ENCODE peak calls at places on chromosome 19, in seven cellular contexts. One of them, this sample, is unnamed.
A peak's percentile ranks its signal among the peaks of the same experiment; 100 is the strongest.

GRCh38 chr19:47109541-47110375 is 3.8 kb downstream of the ZC3H4 start:
- DNase-seq in HCT116: no peak
- DNase-seq in HepG2: no peak
- DNase-seq in K562: peak; percentile 28
- DNase-seq in H1: no peak
- DNase-seq in SK-N-SH: no peak
- DNase-seq in GM12878: no peak
- DNase-seq in this sample: no peak

GRCh38 chr19:10471909-10472308 is 31.2 kb downstream of the KEAP1 start:
- DNase-seq in HCT116: no peak
- DNase-seq in HepG2: peak; percentile 54
- DNase-seq in K562: no peak
- DNase-seq in H1: no peak
- DNase-seq in SK-N-SH: peak; percentile 65
- DNase-seq in GM12878: no peak
- DNase-seq in this sample: peak; percentile 72

GRCh38 chr19:46691948-46692347 is 25.0 kb downstream of the PRKD2 start:
- DNase-seq in HCT116: no peak
- DNase-seq in HepG2: no peak
- DNase-seq in K562: no peak
- DNase-seq in H1: no peak
- DNase-seq in SK-N-SH: no peak
- DNase-seq in GM12878: no peak
- DNase-seq in this sample: no peak

GRCh38 chr19:11453468-11454341 is 18.3 kb downstream of the PRKCSH start:
- DNase-seq in HCT116: no peak
- DNase-seq in HepG2: no peak
- DNase-seq in K562: peak; percentile 70
- DNase-seq in H1: peak; percentile 70
- DNase-seq in SK-N-SH: peak; percentile 86
- DNase-seq in GM12878: no peak
- DNase-seq in this sample: no peak

GRCh38 chr19:6161271-6161850 is 25.9 kb downstream of the ACSBG2 start:
- DNase-seq in HCT116: peak; percentile 98
- DNase-seq in HepG2: peak; percentile 13
- DNase-seq in K562: peak; percentile 92
- DNase-seq in H1: no peak
- DNase-seq in SK-N-SH: peak; percentile 13
- DNase-seq in GM12878: peak; percentile 52
- DNase-seq in this sample: peak; percentile 99

GRCh38 chr19:11361037-11361770 is 6.0 kb downstream of the PLPPR2 start:
- DNase-seq in HCT116: no peak
- DNase-seq in HepG2: no peak
- DNase-seq in K562: peak; percentile 92
- DNase-seq in H1: peak; percentile 100
- DNase-seq in SK-N-SH: peak; percentile 74
- DNase-seq in GM12878: no peak
- DNase-seq in this sample: no peak

GRCh38 chr19:41691268-41691970 is 3.3 kb upstream of the CEACAM7 start:
- DNase-seq in HCT116: no peak
- DNase-seq in HepG2: no peak
- DNase-seq in K562: peak; percentile 64
- DNase-seq in H1: peak; percentile 58
- DNase-seq in SK-N-SH: peak; percentile 67
- DNase-seq in GM12878: no peak
- DNase-seq in this sample: peak; percentile 36

GRCh38 chr19:36972594-36972993 is 56.5 kb downstream of the ZNF568 start:
- DNase-seq in HCT116: no peak
- DNase-seq in HepG2: no peak
- DNase-seq in K562: no peak
- DNase-seq in H1: no peak
- DNase-seq in SK-N-SH: no peak
- DNase-seq in GM12878: no peak
- DNase-seq in this sample: no peak

GRCh38 chr19:15008308-15008707 is 28.6 kb upstream of the SLC1A6 start:
- DNase-seq in HCT116: no peak
- DNase-seq in HepG2: no peak
- DNase-seq in K562: no peak
- DNase-seq in H1: no peak
- DNase-seq in SK-N-SH: no peak
- DNase-seq in GM12878: no peak
- DNase-seq in this sample: no peak

GRCh38 chr19:31152906-31153305 is 196.3 kb downstream of the TSHZ3 start:
- DNase-seq in HCT116: no peak
- DNase-seq in HepG2: no peak
- DNase-seq in K562: no peak
- DNase-seq in H1: no peak
- DNase-seq in SK-N-SH: no peak
- DNase-seq in GM12878: no peak
- DNase-seq in this sample: no peak

GRCh38 chr19:47494729-47495128 is 10.7 kb upstream of the KPTN start:
- DNase-seq in HCT116: no peak
- DNase-seq in HepG2: no peak
- DNase-seq in K562: no peak
- DNase-seq in H1: no peak
- DNase-seq in SK-N-SH: peak; percentile 98
- DNase-seq in GM12878: no peak
- DNase-seq in this sample: no peak

GRCh38 chr19:1015061-1015781 is 5.7 kb downstream of the TMEM259 start:
- DNase-seq in HCT116: no peak
- DNase-seq in HepG2: no peak
- DNase-seq in K562: no peak
- DNase-seq in H1: no peak
- DNase-seq in SK-N-SH: no peak
- DNase-seq in GM12878: no peak
- DNase-seq in this sample: no peak

GRCh38 chr19:40322271-40322610 is 26.0 kb downstream of the C19orf47 start:
- DNase-seq in HCT116: no peak
- DNase-seq in HepG2: no peak
- DNase-seq in K562: no peak
- DNase-seq in H1: no peak
- DNase-seq in SK-N-SH: no peak
- DNase-seq in GM12878: no peak
- DNase-seq in this sample: no peak

GRCh38 chr19:49067554-49067953 is 2.9 kb upstream of the NTF4 start:
- DNase-seq in HCT116: no peak
- DNase-seq in HepG2: no peak
- DNase-seq in K562: no peak
- DNase-seq in H1: no peak
- DNase-seq in SK-N-SH: no peak
- DNase-seq in GM12878: no peak
- DNase-seq in this sample: no peak

GRCh38 chr19:50607874-50608785 is 31.6 kb downstream of the SYT3 start:
- DNase-seq in HCT116: peak; percentile 13
- DNase-seq in HepG2: peak; percentile 31
- DNase-seq in K562: peak; percentile 92
- DNase-seq in H1: peak; percentile 99
- DNase-seq in SK-N-SH: peak; percentile 92
- DNase-seq in GM12878: peak; percentile 15
- DNase-seq in this sample: no peak

GRCh38 chr19:36501973-36502372 is 12.6 kb upstream of the ZNF566 start:
- DNase-seq in HCT116: no peak
- DNase-seq in HepG2: no peak
- DNase-seq in K562: no peak
- DNase-seq in H1: no peak
- DNase-seq in SK-N-SH: no peak
- DNase-seq in GM12878: no peak
- DNase-seq in this sample: no peak

GRCh38 chr19:41893899-41894298 is 10.9 kb downstream of the ARHGEF1 start:
- DNase-seq in HCT116: no peak
- DNase-seq in HepG2: peak; percentile 59
- DNase-seq in K562: no peak
- DNase-seq in H1: no peak
- DNase-seq in SK-N-SH: no peak
- DNase-seq in GM12878: no peak
- DNase-seq in this sample: peak; percentile 47

GRCh38 chr19:30123109-30123508 is 181.1 kb downstream of the URI1 start:
- DNase-seq in HCT116: no peak
- DNase-seq in HepG2: no peak
- DNase-seq in K562: no peak
- DNase-seq in H1: no peak
- DNase-seq in SK-N-SH: no peak
- DNase-seq in GM12878: no peak
- DNase-seq in this sample: no peak

GRCh38 chr19:30122431-30122830 is 180.4 kb downstream of the URI1 start:
- DNase-seq in HCT116: no peak
- DNase-seq in HepG2: no peak
- DNase-seq in K562: no peak
- DNase-seq in H1: no peak
- DNase-seq in SK-N-SH: no peak
- DNase-seq in GM12878: no peak
- DNase-seq in this sample: no peak

GRCh38 chr19:30119180-30119920 is 177.3 kb downstream of the URI1 start:
- DNase-seq in HCT116: no peak
- DNase-seq in HepG2: no peak
- DNase-seq in K562: no peak
- DNase-seq in H1: no peak
- DNase-seq in SK-N-SH: peak; percentile 64
- DNase-seq in GM12878: no peak
- DNase-seq in this sample: no peak

GRCh38 chr19:30118760-30119159 is 176.7 kb downstream of the URI1 start:
- DNase-seq in HCT116: no peak
- DNase-seq in HepG2: no peak
- DNase-seq in K562: no peak
- DNase-seq in H1: no peak
- DNase-seq in SK-N-SH: no peak
- DNase-seq in GM12878: no peak
- DNase-seq in this sample: no peak

DNA sequence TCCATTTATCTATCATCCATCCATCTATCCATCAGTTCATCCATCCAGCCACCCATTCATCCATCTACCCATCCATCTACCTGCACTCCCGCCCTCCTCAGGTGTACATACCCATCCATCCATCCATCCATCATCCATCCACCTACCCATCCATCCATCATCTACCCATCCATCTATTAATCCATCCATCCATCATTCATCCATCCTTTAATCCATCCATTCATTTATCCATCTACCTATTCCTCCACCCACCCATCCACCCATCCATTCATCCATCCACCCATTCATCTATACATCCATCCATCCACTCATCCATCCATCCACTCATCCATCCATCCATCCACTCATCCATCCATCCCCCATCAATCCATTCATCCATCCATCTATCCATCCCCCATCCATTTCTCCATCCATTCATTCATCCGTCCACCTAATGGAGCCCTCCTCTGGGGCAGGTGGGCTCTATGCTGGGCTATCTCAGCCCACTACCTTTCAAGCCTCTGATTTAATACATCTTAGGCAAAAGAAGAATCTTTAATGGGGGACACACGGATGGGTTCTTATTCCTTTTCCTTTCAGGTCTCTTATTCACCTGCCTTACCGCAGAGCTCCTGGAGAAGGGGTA is 178.9 kb downstream of the URI1 start:
- DNase-seq in HCT116: no peak
- DNase-seq in HepG2: no peak
- DNase-seq in K562: no peak
- DNase-seq in H1: no peak
- DNase-seq in SK-N-SH: no peak
- DNase-seq in GM12878: no peak
- DNase-seq in this sample: no peak
- TF ChIP-seq JUND in HCT116: no peak
- TF ChIP-seq JUND in HepG2: no peak
- TF ChIP-seq JUND in K562: no peak
- TF ChIP-seq JUND in H1: no peak
- TF ChIP-seq JUND in SK-N-SH: no peak
- TF ChIP-seq JUND in GM12878: no peak
- TF ChIP-seq JUND in this sample: no peak

GRCh38 chr19:13408889-13409518 is 97.3 kb downstream of the CACNA1A start:
- DNase-seq in HCT116: no peak
- DNase-seq in HepG2: no peak
- DNase-seq in K562: no peak
- DNase-seq in H1: no peak
- DNase-seq in SK-N-SH: no peak
- DNase-seq in GM12878: no peak
- DNase-seq in this sample: no peak
- TF ChIP-seq JUND in HCT116: no peak
- TF ChIP-seq JUND in HepG2: no peak
- TF ChIP-seq JUND in K562: no peak
- TF ChIP-seq JUND in H1: no peak
- TF ChIP-seq JUND in SK-N-SH: no peak
- TF ChIP-seq JUND in GM12878: no peak
- TF ChIP-seq JUND in this sample: no peak

GRCh38 chr19:8358948-8359347 is 5.0 kb upstream of the ANGPTL4 start:
- DNase-seq in HCT116: no peak
- DNase-seq in HepG2: no peak
- DNase-seq in K562: no peak
- DNase-seq in H1: no peak
- DNase-seq in SK-N-SH: no peak
- DNase-seq in GM12878: no peak
- DNase-seq in this sample: no peak

GRCh38 chr19:8360196-8360595 is 3.8 kb upstream of the ANGPTL4 start:
- DNase-seq in HCT116: no peak
- DNase-seq in HepG2: no peak
- DNase-seq in K562: no peak
- DNase-seq in H1: no peak
- DNase-seq in SK-N-SH: no peak
- DNase-seq in GM12878: no peak
- DNase-seq in this sample: no peak

GRCh38 chr19:8366121-8366581 is 2.2 kb downstream of the ANGPTL4 start:
- DNase-seq in HCT116: no peak
- DNase-seq in HepG2: no peak
- DNase-seq in K562: peak; percentile 13
- DNase-seq in H1: no peak
- DNase-seq in SK-N-SH: no peak
- DNase-seq in GM12878: no peak
- DNase-seq in this sample: no peak

GRCh38 chr19:8363803-8364771 is at the start of gene ANGPTL4:
- DNase-seq in HCT116: peak; percentile 63
- DNase-seq in HepG2: no peak
- DNase-seq in K562: peak; percentile 76
- DNase-seq in H1: peak; percentile 85
- DNase-seq in SK-N-SH: peak; percentile 86
- DNase-seq in GM12878: no peak
- DNase-seq in this sample: peak; percentile 83

GRCh38 chr19:8361921-8362793 is 1.8 kb upstream of the ANGPTL4 start:
- DNase-seq in HCT116: peak; percentile 95
- DNase-seq in HepG2: peak; percentile 83
- DNase-seq in K562: no peak
- DNase-seq in H1: no peak
- DNase-seq in SK-N-SH: peak; percentile 84
- DNase-seq in GM12878: no peak
- DNase-seq in this sample: peak; percentile 97
- TF ChIP-seq JUND in HCT116: peak; percentile 77
- TF ChIP-seq JUND in HepG2: no peak
- TF ChIP-seq JUND in K562: no peak
- TF ChIP-seq JUND in H1: no peak
- TF ChIP-seq JUND in SK-N-SH: peak; percentile 90
- TF ChIP-seq JUND in GM12878: no peak
- TF ChIP-seq JUND in this sample: peak; percentile 31

DNA sequence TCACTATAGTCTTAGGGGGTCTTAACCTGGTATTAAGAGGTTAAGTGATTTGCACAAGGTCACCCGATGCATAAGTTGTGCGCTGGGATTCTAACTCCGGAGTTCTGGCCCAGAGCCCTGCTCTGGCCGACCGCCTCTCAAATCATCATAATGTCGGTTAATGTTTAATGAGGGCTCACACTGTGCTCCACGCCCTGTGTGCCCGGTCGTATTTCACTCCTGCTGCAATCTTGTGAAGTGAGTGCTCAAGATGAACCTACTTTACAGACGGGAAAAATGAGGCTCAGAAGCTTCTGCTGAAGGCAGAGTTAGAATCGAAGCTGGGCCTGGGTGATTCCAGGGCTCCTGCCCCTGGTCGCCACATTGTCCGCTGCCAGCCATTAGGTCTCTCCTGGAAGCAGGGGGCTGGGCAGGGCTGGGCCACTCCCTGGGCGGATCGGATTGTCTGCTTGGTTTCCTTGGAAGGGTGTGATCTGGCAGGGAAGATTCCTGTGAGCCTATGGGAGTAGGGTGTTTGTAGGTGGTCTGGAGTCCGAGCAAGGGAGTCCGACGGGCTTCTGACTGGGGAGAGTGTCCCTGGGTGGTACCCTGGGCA is 1.1 kb downstream of the PAK4 start:
- DNase-seq in HCT116: no peak
- DNase-seq in HepG2: peak; percentile 89
- DNase-seq in K562: no peak
- DNase-seq in H1: no peak
- DNase-seq in SK-N-SH: no peak
- DNase-seq in GM12878: no peak
- DNase-seq in this sample: no peak
- TF ChIP-seq JUND in HCT116: no peak
- TF ChIP-seq JUND in HepG2: no peak
- TF ChIP-seq JUND in K562: no peak
- TF ChIP-seq JUND in H1: no peak
- TF ChIP-seq JUND in SK-N-SH: no peak
- TF ChIP-seq JUND in GM12878: no peak
- TF ChIP-seq JUND in this sample: no peak

This sample was measured in T47D.